ENCODE peak calls at places on chromosomes 6 and 20, in nine cellular contexts. One of them, this sample, is unnamed.

GRCh38 chr6:142942805-142943227 is 2.2 kb downstream of the HIVEP2 start:
- DNase-seq in esophagus muscularis mucosa: no peak
- DNase-seq in GM12878: no peak
- DNase-seq in fibroblast of pulmonary artery: peak
- DNase-seq in MM.1S: peak
- DNase-seq in DND-41: no peak
- DNase-seq in heart left ventricle: no peak
- DNase-seq in Peyer's patch: no peak
- DNase-seq in fibroblast of lung: peak
- DNase-seq in this sample: no peak

GRCh38 chr6:111758608-111759293 is 114.5 kb downstream of the FYN start:
- DNase-seq in esophagus muscularis mucosa: no peak
- DNase-seq in GM12878: no peak
- DNase-seq in fibroblast of pulmonary artery: no peak
- DNase-seq in MM.1S: no peak
- DNase-seq in DND-41: peak
- DNase-seq in heart left ventricle: no peak
- DNase-seq in Peyer's patch: no peak
- DNase-seq in fibroblast of lung: no peak
- DNase-seq in this sample: no peak

GRCh38 chr6:110101885-110102284 is 77.6 kb downstream of the WASF1 start:
- DNase-seq in esophagus muscularis mucosa: no peak
- DNase-seq in GM12878: no peak
- DNase-seq in fibroblast of pulmonary artery: no peak
- DNase-seq in MM.1S: peak
- DNase-seq in DND-41: no peak
- DNase-seq in heart left ventricle: no peak
- DNase-seq in Peyer's patch: peak
- DNase-seq in fibroblast of lung: no peak
- DNase-seq in this sample: no peak

GRCh38 chr6:112626468-112627082 is 279.4 kb downstream of the RFPL4B start:
- DNase-seq in esophagus muscularis mucosa: no peak
- DNase-seq in GM12878: no peak
- DNase-seq in fibroblast of pulmonary artery: peak
- DNase-seq in MM.1S: no peak
- DNase-seq in DND-41: no peak
- DNase-seq in heart left ventricle: no peak
- DNase-seq in Peyer's patch: no peak
- DNase-seq in fibroblast of lung: peak
- DNase-seq in this sample: no peak

GRCh38 chr20:49677777-49678758 is 35.6 kb downstream of the B4GALT5 start:
- DNase-seq in esophagus muscularis mucosa: no peak
- DNase-seq in GM12878: no peak
- DNase-seq in fibroblast of pulmonary artery: no peak
- DNase-seq in MM.1S: no peak
- DNase-seq in DND-41: no peak
- DNase-seq in heart left ventricle: no peak
- DNase-seq in Peyer's patch: no peak
- DNase-seq in fibroblast of lung: no peak
- DNase-seq in this sample: no peak

GRCh38 chr20:53934421-53935352 is 135.7 kb downstream of the BCAS1 start:
- DNase-seq in esophagus muscularis mucosa: no peak
- DNase-seq in GM12878: no peak
- DNase-seq in fibroblast of pulmonary artery: peak
- DNase-seq in MM.1S: peak
- DNase-seq in DND-41: peak
- DNase-seq in heart left ventricle: peak
- DNase-seq in Peyer's patch: peak
- DNase-seq in fibroblast of lung: peak
- DNase-seq in this sample: peak

GRCh38 chr6:156954191-156954590 is 177.0 kb downstream of the ARID1B start:
- DNase-seq in esophagus muscularis mucosa: no peak
- DNase-seq in GM12878: no peak
- DNase-seq in fibroblast of pulmonary artery: no peak
- DNase-seq in MM.1S: no peak
- DNase-seq in DND-41: no peak
- DNase-seq in heart left ventricle: no peak
- DNase-seq in Peyer's patch: no peak
- DNase-seq in fibroblast of lung: no peak
- DNase-seq in this sample: no peak

GRCh38 chr6:70103798-70104197 is 199.1 kb downstream of the COL9A1 start:
- DNase-seq in esophagus muscularis mucosa: no peak
- DNase-seq in GM12878: no peak
- DNase-seq in fibroblast of pulmonary artery: no peak
- DNase-seq in MM.1S: no peak
- DNase-seq in DND-41: no peak
- DNase-seq in heart left ventricle: no peak
- DNase-seq in Peyer's patch: no peak
- DNase-seq in fibroblast of lung: no peak
- DNase-seq in this sample: no peak

DNA sequence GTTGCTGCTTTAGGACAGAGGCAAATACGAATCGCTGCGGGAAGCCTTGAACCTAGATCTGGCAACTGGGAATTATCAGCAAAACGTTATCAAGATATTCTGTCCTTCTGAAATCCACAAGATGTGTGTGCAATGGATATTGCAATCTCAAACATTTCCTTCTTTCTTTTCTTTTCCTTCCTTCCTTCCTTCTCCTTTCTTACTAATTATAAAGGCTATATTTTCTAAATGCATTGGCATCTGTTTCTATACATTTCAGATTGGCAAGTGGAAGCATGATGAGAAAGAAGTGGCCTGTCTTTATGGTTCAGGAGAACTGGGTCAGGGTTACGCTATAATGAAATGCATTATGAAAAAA is 2.0 kb downstream of the TAGAP start:
- DNase-seq in esophagus muscularis mucosa: no peak
- DNase-seq in GM12878: no peak
- DNase-seq in fibroblast of pulmonary artery: no peak
- DNase-seq in MM.1S: no peak
- DNase-seq in DND-41: no peak
- DNase-seq in heart left ventricle: no peak
- DNase-seq in Peyer's patch: no peak
- DNase-seq in fibroblast of lung: no peak
- DNase-seq in this sample: no peak
- H3K4me3 ChIP-seq in esophagus muscularis mucosa: peak
- H3K4me3 ChIP-seq in GM12878: peak
- H3K4me3 ChIP-seq in fibroblast of pulmonary artery: no peak
- H3K4me3 ChIP-seq in MM.1S: no peak
- H3K4me3 ChIP-seq in DND-41: peak
- H3K4me3 ChIP-seq in heart left ventricle: peak
- H3K4me3 ChIP-seq in Peyer's patch: peak
- H3K4me3 ChIP-seq in fibroblast of lung: no peak
- H3K4me3 ChIP-seq in this sample: no peak

GRCh38 chr6:7442467-7442866 is 52.9 kb downstream of the RIOK1 start:
- DNase-seq in esophagus muscularis mucosa: no peak
- DNase-seq in GM12878: no peak
- DNase-seq in fibroblast of pulmonary artery: no peak
- DNase-seq in MM.1S: no peak
- DNase-seq in DND-41: no peak
- DNase-seq in heart left ventricle: no peak
- DNase-seq in Peyer's patch: no peak
- DNase-seq in fibroblast of lung: no peak
- DNase-seq in this sample: no peak

GRCh38 chr6:7438011-7438410 is 48.4 kb downstream of the RIOK1 start:
- DNase-seq in esophagus muscularis mucosa: no peak
- DNase-seq in GM12878: no peak
- DNase-seq in fibroblast of pulmonary artery: no peak
- DNase-seq in MM.1S: no peak
- DNase-seq in DND-41: no peak
- DNase-seq in heart left ventricle: no peak
- DNase-seq in Peyer's patch: no peak
- DNase-seq in fibroblast of lung: no peak
- DNase-seq in this sample: no peak

GRCh38 chr6:7441048-7441775 is 51.6 kb downstream of the RIOK1 start:
- DNase-seq in esophagus muscularis mucosa: no peak
- DNase-seq in GM12878: no peak
- DNase-seq in fibroblast of pulmonary artery: no peak
- DNase-seq in MM.1S: no peak
- DNase-seq in DND-41: no peak
- DNase-seq in heart left ventricle: no peak
- DNase-seq in Peyer's patch: no peak
- DNase-seq in fibroblast of lung: no peak
- DNase-seq in this sample: no peak

GRCh38 chr6:7439243-7439642 is 49.6 kb downstream of the RIOK1 start:
- DNase-seq in esophagus muscularis mucosa: no peak
- DNase-seq in GM12878: no peak
- DNase-seq in fibroblast of pulmonary artery: no peak
- DNase-seq in MM.1S: no peak
- DNase-seq in DND-41: no peak
- DNase-seq in heart left ventricle: no peak
- DNase-seq in Peyer's patch: no peak
- DNase-seq in fibroblast of lung: no peak
- DNase-seq in this sample: no peak

DNA sequence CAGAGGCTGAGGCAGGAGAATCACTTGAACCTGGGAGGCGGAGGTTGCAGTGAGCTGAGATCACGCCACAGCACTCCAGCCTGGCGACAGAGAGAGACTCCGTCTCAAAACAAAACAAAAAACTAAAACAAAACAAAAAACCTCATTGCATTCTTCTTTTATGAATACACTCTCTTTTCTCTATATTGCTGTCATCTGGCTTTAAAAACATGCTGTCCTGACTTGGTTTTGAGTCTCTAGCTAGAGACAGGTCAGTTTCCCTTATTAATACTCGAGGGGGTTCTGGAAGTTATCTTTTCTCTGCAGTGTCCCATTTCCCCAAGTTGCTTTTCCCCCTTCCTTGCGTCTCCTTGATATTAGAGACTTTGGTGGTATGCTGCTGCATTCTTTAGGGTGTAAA is 50.9 kb downstream of the RIOK1 start:
- DNase-seq in esophagus muscularis mucosa: no peak
- DNase-seq in GM12878: no peak
- DNase-seq in fibroblast of pulmonary artery: no peak
- DNase-seq in MM.1S: no peak
- DNase-seq in DND-41: no peak
- DNase-seq in heart left ventricle: no peak
- DNase-seq in Peyer's patch: no peak
- DNase-seq in fibroblast of lung: no peak
- DNase-seq in this sample: no peak
- H3K4me3 ChIP-seq in esophagus muscularis mucosa: no peak
- H3K4me3 ChIP-seq in GM12878: no peak
- H3K4me3 ChIP-seq in fibroblast of pulmonary artery: no peak
- H3K4me3 ChIP-seq in MM.1S: no peak
- H3K4me3 ChIP-seq in DND-41: no peak
- H3K4me3 ChIP-seq in heart left ventricle: no peak
- H3K4me3 ChIP-seq in Peyer's patch: no peak
- H3K4me3 ChIP-seq in fibroblast of lung: no peak
- H3K4me3 ChIP-seq in this sample: no peak

GRCh38 chr20:1687053-1687452 is 29.5 kb upstream of the SIRPG start:
- DNase-seq in esophagus muscularis mucosa: peak
- DNase-seq in GM12878: no peak
- DNase-seq in fibroblast of pulmonary artery: no peak
- DNase-seq in MM.1S: no peak
- DNase-seq in DND-41: no peak
- DNase-seq in heart left ventricle: no peak
- DNase-seq in Peyer's patch: no peak
- DNase-seq in fibroblast of lung: no peak
- DNase-seq in this sample: no peak

GRCh38 chr20:1685304-1686052 is 27.9 kb upstream of the SIRPG start:
- DNase-seq in esophagus muscularis mucosa: peak
- DNase-seq in GM12878: no peak
- DNase-seq in fibroblast of pulmonary artery: no peak
- DNase-seq in MM.1S: no peak
- DNase-seq in DND-41: no peak
- DNase-seq in heart left ventricle: no peak
- DNase-seq in Peyer's patch: no peak
- DNase-seq in fibroblast of lung: no peak
- DNase-seq in this sample: no peak

GRCh38 chr20:1684872-1685271 is 27.3 kb upstream of the SIRPG start:
- DNase-seq in esophagus muscularis mucosa: peak
- DNase-seq in GM12878: no peak
- DNase-seq in fibroblast of pulmonary artery: no peak
- DNase-seq in MM.1S: no peak
- DNase-seq in DND-41: no peak
- DNase-seq in heart left ventricle: no peak
- DNase-seq in Peyer's patch: no peak
- DNase-seq in fibroblast of lung: no peak
- DNase-seq in this sample: no peak

GRCh38 chr20:1688886-1689538 is 31.4 kb upstream of the SIRPG start:
- DNase-seq in esophagus muscularis mucosa: peak
- DNase-seq in GM12878: no peak
- DNase-seq in fibroblast of pulmonary artery: no peak
- DNase-seq in MM.1S: no peak
- DNase-seq in DND-41: no peak
- DNase-seq in heart left ventricle: no peak
- DNase-seq in Peyer's patch: no peak
- DNase-seq in fibroblast of lung: no peak
- DNase-seq in this sample: no peak

DNA sequence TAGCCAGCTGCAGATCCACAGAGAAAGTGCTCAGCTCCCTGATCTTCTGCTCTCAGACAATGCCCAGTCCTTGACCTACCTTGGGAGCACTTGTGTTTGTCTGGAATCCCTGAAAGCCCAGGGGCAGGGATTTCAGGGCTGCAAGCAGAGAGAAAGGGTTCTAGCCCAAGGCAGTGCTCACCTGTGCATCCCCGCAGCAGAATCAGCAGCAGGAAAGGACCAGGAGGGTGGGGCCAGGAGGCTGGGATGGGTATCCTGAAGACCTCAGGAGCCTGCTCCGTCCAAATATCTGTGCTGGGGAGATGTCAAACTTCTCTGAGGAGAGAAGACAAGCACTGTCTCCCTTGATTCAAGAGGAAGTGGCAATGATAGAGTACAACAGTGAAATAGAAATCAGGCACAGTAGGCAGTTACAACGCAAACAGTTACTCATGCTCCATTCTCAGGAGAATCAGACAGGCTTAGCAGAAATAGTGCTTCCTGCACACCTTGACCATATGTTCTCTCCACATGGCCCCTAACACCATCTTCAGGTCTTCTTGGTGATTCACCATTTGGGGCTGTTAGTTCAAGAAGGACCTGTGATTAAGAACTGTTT is 28.7 kb upstream of the SIRPG start:
- DNase-seq in esophagus muscularis mucosa: peak
- DNase-seq in GM12878: no peak
- DNase-seq in fibroblast of pulmonary artery: no peak
- DNase-seq in MM.1S: no peak
- DNase-seq in DND-41: no peak
- DNase-seq in heart left ventricle: no peak
- DNase-seq in Peyer's patch: no peak
- DNase-seq in fibroblast of lung: no peak
- DNase-seq in this sample: no peak
- H3K4me3 ChIP-seq in esophagus muscularis mucosa: no peak
- H3K4me3 ChIP-seq in GM12878: no peak
- H3K4me3 ChIP-seq in fibroblast of pulmonary artery: no peak
- H3K4me3 ChIP-seq in MM.1S: no peak
- H3K4me3 ChIP-seq in DND-41: no peak
- H3K4me3 ChIP-seq in heart left ventricle: no peak
- H3K4me3 ChIP-seq in Peyer's patch: no peak
- H3K4me3 ChIP-seq in fibroblast of lung: no peak
- H3K4me3 ChIP-seq in this sample: no peak

GRCh38 chr6:93568169-93568568 is 148.8 kb upstream of the EPHA7 start:
- DNase-seq in esophagus muscularis mucosa: no peak
- DNase-seq in GM12878: no peak
- DNase-seq in fibroblast of pulmonary artery: no peak
- DNase-seq in MM.1S: no peak
- DNase-seq in DND-41: no peak
- DNase-seq in heart left ventricle: no peak
- DNase-seq in Peyer's patch: no peak
- DNase-seq in fibroblast of lung: no peak
- DNase-seq in this sample: no peak

GRCh38 chr6:93566285-93566684 is 146.9 kb upstream of the EPHA7 start:
- DNase-seq in esophagus muscularis mucosa: no peak
- DNase-seq in GM12878: no peak
- DNase-seq in fibroblast of pulmonary artery: no peak
- DNase-seq in MM.1S: no peak
- DNase-seq in DND-41: no peak
- DNase-seq in heart left ventricle: no peak
- DNase-seq in Peyer's patch: no peak
- DNase-seq in fibroblast of lung: no peak
- DNase-seq in this sample: no peak

GRCh38 chr6:93567164-93567563 is 147.8 kb upstream of the EPHA7 start:
- DNase-seq in esophagus muscularis mucosa: no peak
- DNase-seq in GM12878: no peak
- DNase-seq in fibroblast of pulmonary artery: no peak
- DNase-seq in MM.1S: no peak
- DNase-seq in DND-41: no peak
- DNase-seq in heart left ventricle: no peak
- DNase-seq in Peyer's patch: no peak
- DNase-seq in fibroblast of lung: no peak
- DNase-seq in this sample: no peak

GRCh38 chr6:93575495-93575894 is 156.1 kb upstream of the EPHA7 start:
- DNase-seq in esophagus muscularis mucosa: no peak
- DNase-seq in GM12878: no peak
- DNase-seq in fibroblast of pulmonary artery: no peak
- DNase-seq in MM.1S: no peak
- DNase-seq in DND-41: no peak
- DNase-seq in heart left ventricle: no peak
- DNase-seq in Peyer's patch: no peak
- DNase-seq in fibroblast of lung: no peak
- DNase-seq in this sample: no peak

GRCh38 chr6:93571341-93571740 is 152.0 kb upstream of the EPHA7 start:
- DNase-seq in esophagus muscularis mucosa: no peak
- DNase-seq in GM12878: no peak
- DNase-seq in fibroblast of pulmonary artery: no peak
- DNase-seq in MM.1S: no peak
- DNase-seq in DND-41: no peak
- DNase-seq in heart left ventricle: no peak
- DNase-seq in Peyer's patch: no peak
- DNase-seq in fibroblast of lung: peak
- DNase-seq in this sample: no peak
- H3K4me3 ChIP-seq in esophagus muscularis mucosa: no peak
- H3K4me3 ChIP-seq in GM12878: no peak
- H3K4me3 ChIP-seq in fibroblast of pulmonary artery: no peak
- H3K4me3 ChIP-seq in MM.1S: no peak
- H3K4me3 ChIP-seq in DND-41: no peak
- H3K4me3 ChIP-seq in heart left ventricle: no peak
- H3K4me3 ChIP-seq in Peyer's patch: no peak
- H3K4me3 ChIP-seq in fibroblast of lung: no peak
- H3K4me3 ChIP-seq in this sample: no peak